ENCODE peak calls at places on chromosomes 6 and 20, in nine cellular contexts. I is HS-27A; F is astrocyte of the spinal cord; N is AG04450; D is naive thymus-derived CD8-positive, alpha-beta T cell; L is aorta; W is Kasumi-1; X is NCI-H2029; O is EL. H is an unnamed sample.

GRCh38 chr20:44092551-44093248 is 94.3 kb downstream of the JPH2 start:
- DNase-seq in I (no peak), F (peak; percentile 58), N (no peak), D (no peak), L (no peak), W (peak; percentile 36), X (peak; percentile 39), O (peak; percentile 57), H (peak; percentile 69)

GRCh38 chr6:7893342-7893741 is 17.2 kb downstream of the TXNDC5 start:
- DNase-seq in I (no peak), F (no peak), N (no peak), D (no peak), L (no peak), W (no peak), X (no peak), O (no peak), H (peak; percentile 11)

GRCh38 chr6:71107935-71108420 is 151.1 kb upstream of the B3GAT2 start:
- DNase-seq in I (peak; percentile 26), F (peak; percentile 95), N (peak; percentile 18), D (no peak), L (no peak), W (no peak), X (no peak), O (peak; percentile 82), H (peak; percentile 69)

GRCh38 chr6:169803291-169803811 is 51.9 kb downstream of the ERMARD start:
- DNase-seq in I (no peak), F (no peak), N (no peak), D (no peak), L (no peak), W (peak; percentile 20), X (no peak), O (no peak), H (no peak)

GRCh38 chr6:77353129-77353528 is 110.2 kb downstream of the HTR1B start:
- DNase-seq in I (no peak), F (no peak), N (no peak), D (no peak), L (no peak), W (no peak), X (no peak), O (no peak), H (no peak)

GRCh38 chr6:149484733-149485700 is at the start of gene ZC3H12D:
- DNase-seq in I (no peak), F (peak; percentile 81), N (no peak), D (peak; percentile 59), L (peak; percentile 77), W (no peak), X (no peak), O (peak; percentile 65), H (peak; percentile 42)

GRCh38 chr6:113819169-113819830 is 37.8 kb upstream of the MARCKS start:
- DNase-seq in I (no peak), F (no peak), N (no peak), D (no peak), L (no peak), W (no peak), X (peak; percentile 85), O (no peak), H (no peak)

GRCh38 chr20:19304886-19305415 is 92.5 kb downstream of the SLC24A3 start:
- DNase-seq in I (no peak), F (no peak), N (no peak), D (no peak), L (no peak), W (no peak), X (no peak), O (no peak), H (no peak)

GRCh38 chr6:163513570-163514166 is 99.2 kb downstream of the QKI start:
- DNase-seq in I (no peak), F (no peak), N (no peak), D (no peak), L (no peak), W (no peak), X (no peak), O (no peak), H (no peak)

GRCh38 chr6:42450314-42451145 is 1.2 kb downstream of the TRERF1 start:
- DNase-seq in I (no peak), F (peak; percentile 31), N (no peak), D (no peak), L (peak; percentile 55), W (peak; percentile 44), X (no peak), O (peak; percentile 45), H (no peak)

GRCh38 chr20:61449916-61450315 is 197.9 kb downstream of the CDH4 start:
- DNase-seq in I (no peak), F (no peak), N (no peak), D (no peak), L (no peak), W (no peak), X (no peak), O (peak; percentile 6), H (no peak)

GRCh38 chr20:51958636-51959542 is 156.6 kb upstream of the SALL4 start:
- DNase-seq in I (no peak), F (peak; percentile 52), N (no peak), D (no peak), L (no peak), W (no peak), X (no peak), O (no peak), H (peak; percentile 13)

GRCh38 chr20:35743693-35744491 is 1.8 kb upstream of the RBM39 start:
- DNase-seq in I (no peak), F (no peak), N (no peak), D (no peak), L (peak; percentile 59), W (peak; percentile 12), X (no peak), O (peak; percentile 23), H (peak; percentile 35)

GRCh38 chr6:48834706-48835105 is 628.3 kb downstream of the MMUT start:
- DNase-seq in I (no peak), F (no peak), N (no peak), D (no peak), L (no peak), W (no peak), X (no peak), O (peak; percentile 20), H (no peak)

GRCh38 chr6:117601811-117602150 is 530 bp downstream of the GOPC start:
- DNase-seq in I (peak; percentile 7), F (no peak), N (no peak), D (no peak), L (no peak), W (no peak), X (no peak), O (no peak), H (no peak)

GRCh38 chr6:128725271-128726233 is 157.4 kb upstream of the LAMA2 start:
- DNase-seq in I (peak; percentile 27), F (peak; percentile 49), N (no peak), D (no peak), L (no peak), W (peak; percentile 36), X (no peak), O (peak; percentile 47), H (peak; percentile 61)

GRCh38 chr6:116034327-116034726 is 26.4 kb downstream of the FRK start:
- DNase-seq in I (no peak), F (peak; percentile 51), N (no peak), D (no peak), L (no peak), W (no peak), X (no peak), O (peak; percentile 51), H (no peak)

GRCh38 chr6:142218441-142218840 is 71.4 kb downstream of the VTA1 start:
- DNase-seq in I (no peak), F (no peak), N (no peak), D (no peak), L (no peak), W (no peak), X (no peak), O (no peak), H (no peak)

GRCh38 chr6:90611996-90612690 is 25.3 kb upstream of the MAP3K7 start:
- DNase-seq in I (no peak), F (no peak), N (no peak), D (no peak), L (no peak), W (no peak), X (no peak), O (no peak), H (no peak)

GRCh38 chr6:167580512-167580911 is 246.2 kb upstream of the AFDN start:
- DNase-seq in I (no peak), F (no peak), N (no peak), D (no peak), L (no peak), W (no peak), X (peak; percentile 8), O (no peak), H (no peak)

GRCh38 chr6:15630202-15630601 is 32.6 kb downstream of the DTNBP1 start:
- DNase-seq in I (no peak), F (no peak), N (no peak), D (no peak), L (no peak), W (no peak), X (no peak), O (no peak), H (no peak)

GRCh38 chr20:32973077-32973717 is 31.0 kb downstream of the SUN5 start:
- DNase-seq in I (no peak), F (no peak), N (no peak), D (no peak), L (no peak), W (no peak), X (no peak), O (no peak), H (no peak)

GRCh38 chr6:168540713-168541291 is 99.8 kb downstream of the SMOC2 start:
- DNase-seq in I (no peak), F (no peak), N (no peak), D (no peak), L (no peak), W (no peak), X (no peak), O (no peak), H (no peak)

GRCh38 chr6:150211700-150212615 is 69.1 kb downstream of the PPP1R14C start:
- DNase-seq in I (no peak), F (no peak), N (no peak), D (no peak), L (no peak), W (no peak), X (no peak), O (no peak), H (no peak)

GRCh38 chr6:44126320-44127149 is 717 bp downstream of the MRPL14 start:
- DNase-seq in I (no peak), F (peak; percentile 80), N (no peak), D (peak; percentile 38), L (peak; percentile 72), W (peak; percentile 44), X (no peak), O (peak; percentile 75), H (peak; percentile 64)

GRCh38 chr6:12472601-12473038 is 182.5 kb downstream of the EDN1 start:
- DNase-seq in I (no peak), F (peak; percentile 68), N (no peak), D (no peak), L (peak; percentile 81), W (no peak), X (peak; percentile 69), O (peak; percentile 60), H (no peak)

GRCh38 chr20:54347216-54347833 is 128.1 kb upstream of the DOK5 start:
- DNase-seq in I (no peak), F (no peak), N (no peak), D (no peak), L (no peak), W (no peak), X (no peak), O (no peak), H (no peak)

GRCh38 chr6:10426781-10427279 is 12.0 kb upstream of the TFAP2A start:
- DNase-seq in I (no peak), F (no peak), N (no peak), D (no peak), L (no peak), W (no peak), X (no peak), O (no peak), H (no peak)

GRCh38 chr6:143676437-143677045 is 1.2 kb upstream of the PHACTR2 start:
- DNase-seq in I (no peak), F (no peak), N (no peak), D (no peak), L (no peak), W (no peak), X (no peak), O (no peak), H (no peak)

GRCh38 chr6:13453771-13454251 is 33.6 kb downstream of the GFOD1 start:
- DNase-seq in I (peak; percentile 74), F (peak; percentile 33), N (no peak), D (no peak), L (no peak), W (no peak), X (peak; percentile 94), O (peak; percentile 70), H (peak; percentile 75)

GRCh38 chr6:133991096-133991593 is 38.1 kb downstream of the TBPL1 start:
- DNase-seq in I (peak; percentile 55), F (peak; percentile 94), N (peak; percentile 61), D (no peak), L (no peak), W (no peak), X (no peak), O (peak; percentile 86), H (peak; percentile 54)

H was measured in dermis blood vessel endothelial cell.